ENCODE peak calls at places on chromosomes 1 and 21, in ten cellular contexts. E is AG09309; W is AG10803; K is left ventricle myocardium inferior; Q is CD8-positive, alpha-beta T cell; L is mucosa of descending colon; F is A549; I is astrocyte; Y is heart right ventricle; R is uterus. U is an unnamed sample.

GRCh38 chr1:236089046-236089773 is 24.3 kb upstream of the NID1 start:
- DNase-seq in Y (no peak), W (no peak), Q (no peak), E (no peak), F (no peak), R (no peak), L (no peak), K (no peak), I (peak), U (no peak)

GRCh38 chr1:152392909-152393308 is 21.2 kb downstream of the CRNN start:
- DNase-seq in R (no peak), K (no peak), W (no peak), Q (no peak), F (no peak), L (no peak), I (no peak), Y (no peak), E (no peak), U (no peak)

GRCh38 chr1:203778789-203779188 is 13.8 kb downstream of the LAX1 start:
- DNase-seq in Y (no peak), L (no peak), Q (no peak), R (no peak), W (no peak), K (no peak), E (no peak), F (no peak), I (no peak), U (no peak)

GRCh38 chr1:3032371-3032862 is 11.2 kb downstream of the ACTRT2 start:
- DNase-seq in Q (no peak), F (no peak), K (no peak), Y (no peak), I (no peak), E (no peak), W (no peak), R (no peak), L (peak), U (no peak)

GRCh38 chr1:15028117-15028516 is 125.4 kb upstream of the TMEM51 start:
- DNase-seq in L (peak), I (peak), Q (no peak), W (peak), F (no peak), R (peak), K (peak), Y (peak), E (peak), U (no peak)

GRCh38 chr21:15023782-15024181 is 41.0 kb downstream of the NRIP1 start:
- DNase-seq in Y (no peak), I (no peak), L (no peak), Q (no peak), R (no peak), K (no peak), F (no peak), W (peak), E (no peak), U (no peak)

GRCh38 chr1:53593758-53594380 is 134.7 kb downstream of the DMRTB1 start:
- DNase-seq in L (no peak), Q (no peak), E (no peak), K (peak), I (no peak), F (no peak), W (no peak), Y (no peak), R (peak), U (no peak)

GRCh38 chr1:110235839-110236682 is 25.9 kb downstream of the KCNC4 start:
- DNase-seq in F (no peak), Y (no peak), Q (no peak), R (no peak), I (peak), K (no peak), E (peak), W (peak), L (no peak), U (no peak)

GRCh38 chr1:158564608-158565007 is 5.8 kb downstream of the OR6P1 start:
- DNase-seq in E (no peak), Y (no peak), K (no peak), R (no peak), I (no peak), F (no peak), Q (no peak), W (no peak), L (no peak), U (no peak)

GRCh38 chr1:94986783-94987182 is 59.9 kb upstream of the CNN3 start:
- DNase-seq in F (no peak), R (no peak), W (peak), K (no peak), I (peak), Y (no peak), Q (no peak), E (no peak), L (no peak), U (no peak)

GRCh38 chr1:36865080-36865900 is 169.0 kb downstream of the GRIK3 start:
- DNase-seq in R (no peak), I (no peak), L (no peak), E (no peak), Q (no peak), F (no peak), W (no peak), Y (no peak), K (no peak), U (no peak)

GRCh38 chr1:180213401-180214177 is 16.5 kb upstream of the LHX4 start:
- DNase-seq in W (peak), E (no peak), Y (no peak), I (no peak), F (peak), L (no peak), K (no peak), Q (peak), R (no peak), U (peak)

GRCh38 chr1:109253803-109254620 is 4.7 kb downstream of the CELSR2 start:
- DNase-seq in L (peak), W (no peak), K (no peak), Y (no peak), F (no peak), R (no peak), I (no peak), E (no peak), Q (no peak), U (no peak)

GRCh38 chr1:93629101-93630059 is 52.3 kb downstream of the BCAR3 start:
- DNase-seq in E (no peak), Y (no peak), R (no peak), L (no peak), W (peak), F (peak), I (peak), Q (peak), K (no peak), U (peak)

GRCh38 chr1:204984499-204984898 is 58.5 kb upstream of the CNTN2 start:
- DNase-seq in R (no peak), W (no peak), K (no peak), F (no peak), L (no peak), I (no peak), E (no peak), Y (no peak), Q (no peak), U (no peak)

GRCh38 chr1:58262702-58263101 is 283.8 kb downstream of the OMA1 start:
- DNase-seq in Q (no peak), L (no peak), R (no peak), W (no peak), Y (no peak), I (no peak), F (no peak), K (no peak), E (no peak), U (no peak)

GRCh38 chr1:153778824-153779519 is 3.8 kb downstream of the SLC27A3 start:
- DNase-seq in R (no peak), W (no peak), Y (no peak), K (no peak), E (no peak), F (no peak), Q (no peak), I (no peak), L (peak), U (no peak)

GRCh38 chr1:29983366-29983765 is 740.0 kb downstream of the MATN1 start:
- DNase-seq in R (no peak), I (no peak), F (no peak), L (no peak), K (no peak), W (no peak), Y (no peak), E (no peak), Q (no peak), U (no peak)

GRCh38 chr1:112713466-112714312 is 1.4 kb downstream of the PPM1J start:
- DNase-seq in I (no peak), W (no peak), R (peak), Y (no peak), L (no peak), Q (no peak), K (no peak), F (no peak), E (no peak), U (peak)

GRCh38 chr1:227315500-227316346 is 2.6 kb downstream of the CDC42BPA start:
- DNase-seq in I (peak), K (no peak), W (peak), R (peak), L (no peak), Q (no peak), F (peak), Y (no peak), E (no peak), U (no peak)

DNA sequence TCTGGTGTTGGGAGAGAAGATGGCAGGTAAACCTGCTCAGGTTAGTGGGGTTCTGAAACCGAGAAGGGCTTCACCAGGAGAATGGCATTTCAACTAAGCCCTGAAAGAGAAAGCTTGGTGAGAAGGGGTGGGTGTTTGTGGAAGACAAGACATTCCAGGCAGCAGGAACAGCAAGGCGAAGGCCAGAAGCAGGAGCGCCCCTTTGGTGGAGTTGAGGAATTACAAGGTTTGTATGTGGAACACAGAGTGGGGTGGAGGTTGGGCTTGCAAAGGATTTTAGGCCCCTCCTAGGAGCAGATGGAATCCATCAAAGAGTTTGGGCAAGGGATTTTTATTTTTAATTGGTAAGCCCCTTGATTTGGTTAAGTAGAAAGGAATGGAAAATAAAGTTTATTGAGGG is 24.8 kb upstream of the ELOA start:
- DNase-seq in F (peak), I (no peak), W (peak), L (no peak), R (no peak), Q (no peak), E (no peak), Y (no peak), K (no peak), U (no peak)
- TF ChIP-seq CTCF in F (no peak), I (peak), W (peak), L (no peak), R (no peak), Q (no peak), E (peak), Y (peak), K (peak), U (peak)

GRCh38 chr1:212918751-212919150 is 31.6 kb upstream of the VASH2 start:
- DNase-seq in I (no peak), R (no peak), K (no peak), L (no peak), W (no peak), Q (no peak), Y (no peak), F (no peak), E (no peak), U (no peak)

GRCh38 chr1:212917134-212917485 is 33.2 kb upstream of the VASH2 start:
- DNase-seq in F (no peak), L (no peak), W (no peak), K (no peak), R (no peak), Q (no peak), I (no peak), E (no peak), Y (no peak), U (no peak)

GRCh38 chr1:212917858-212918257 is 32.5 kb upstream of the VASH2 start:
- DNase-seq in Q (no peak), R (no peak), K (no peak), Y (no peak), L (no peak), I (no peak), E (no peak), F (no peak), W (no peak), U (no peak)

GRCh38 chr1:212920895-212921294 is 29.4 kb upstream of the VASH2 start:
- DNase-seq in E (no peak), K (no peak), Y (no peak), L (no peak), R (no peak), I (no peak), F (no peak), W (no peak), Q (no peak), U (no peak)

DNA sequence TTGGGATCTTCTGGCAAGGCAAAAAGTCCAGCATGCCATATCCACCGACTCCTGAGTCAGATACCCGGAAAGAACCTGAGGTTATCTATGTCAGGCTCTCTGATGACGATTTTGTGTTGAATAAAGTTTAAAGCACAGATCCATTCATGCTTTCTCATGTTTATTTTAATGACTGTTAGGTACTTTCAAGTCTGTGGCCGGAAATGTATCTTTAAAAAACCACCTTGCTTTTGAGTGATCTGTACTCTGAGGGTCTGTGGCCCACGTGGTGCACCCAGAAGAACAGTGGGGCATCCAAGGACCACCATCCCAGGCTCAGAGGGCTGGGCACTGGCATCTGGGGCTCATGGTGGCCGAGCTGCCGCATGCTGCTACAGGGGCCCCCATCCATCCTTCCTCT is 30.1 kb upstream of the VASH2 start:
- DNase-seq in W (no peak), R (no peak), E (no peak), I (no peak), K (no peak), L (no peak), F (no peak), Q (no peak), Y (no peak), U (no peak)
- H3K4me3 ChIP-seq in W (no peak), R (no peak), E (no peak), I (no peak), K (no peak), L (no peak), F (no peak), Q (no peak), Y (no peak), U (no peak)

GRCh38 chr1:156893048-156893953 is at the start of gene PEAR1:
- DNase-seq in R (peak), Q (no peak), Y (peak), W (no peak), F (no peak), L (no peak), K (peak), E (no peak), I (no peak), U (no peak)

GRCh38 chr1:156886583-156887302 is 6.8 kb upstream of the PEAR1 start:
- DNase-seq in K (no peak), L (no peak), I (no peak), E (no peak), Y (no peak), F (no peak), W (no peak), Q (no peak), R (no peak), U (no peak)

GRCh38 chr1:156892190-156893047 is 1.1 kb upstream of the PEAR1 start:
- DNase-seq in K (peak), I (peak), W (peak), Q (peak), F (peak), R (peak), L (peak), Y (peak), E (peak), U (peak)

GRCh38 chr1:156887324-156887723 is 6.2 kb upstream of the PEAR1 start:
- DNase-seq in R (no peak), K (no peak), I (no peak), L (no peak), W (no peak), Y (no peak), E (no peak), Q (no peak), F (no peak), U (no peak)

GRCh38 chr1:156889802-156890585 is 3.5 kb upstream of the PEAR1 start:
- DNase-seq in E (peak), I (peak), L (no peak), Y (peak), F (peak), K (peak), R (peak), W (peak), Q (peak), U (no peak)
- TF ChIP-seq CTCF in E (peak), I (peak), L (peak), Y (peak), F (peak), K (peak), R (peak), W (peak), Q (peak), U (peak)

GRCh38 chr1:38848069-38848468 is 11.5 kb downstream of the RRAGC start:
- DNase-seq in Y (no peak), W (no peak), R (no peak), I (no peak), Q (no peak), K (no peak), F (no peak), E (no peak), L (no peak), U (peak)
- H3K4me3 ChIP-seq in Y (no peak), W (no peak), R (no peak), I (no peak), Q (no peak), K (no peak), F (no peak), E (no peak), L (no peak), U (no peak)

DNA sequence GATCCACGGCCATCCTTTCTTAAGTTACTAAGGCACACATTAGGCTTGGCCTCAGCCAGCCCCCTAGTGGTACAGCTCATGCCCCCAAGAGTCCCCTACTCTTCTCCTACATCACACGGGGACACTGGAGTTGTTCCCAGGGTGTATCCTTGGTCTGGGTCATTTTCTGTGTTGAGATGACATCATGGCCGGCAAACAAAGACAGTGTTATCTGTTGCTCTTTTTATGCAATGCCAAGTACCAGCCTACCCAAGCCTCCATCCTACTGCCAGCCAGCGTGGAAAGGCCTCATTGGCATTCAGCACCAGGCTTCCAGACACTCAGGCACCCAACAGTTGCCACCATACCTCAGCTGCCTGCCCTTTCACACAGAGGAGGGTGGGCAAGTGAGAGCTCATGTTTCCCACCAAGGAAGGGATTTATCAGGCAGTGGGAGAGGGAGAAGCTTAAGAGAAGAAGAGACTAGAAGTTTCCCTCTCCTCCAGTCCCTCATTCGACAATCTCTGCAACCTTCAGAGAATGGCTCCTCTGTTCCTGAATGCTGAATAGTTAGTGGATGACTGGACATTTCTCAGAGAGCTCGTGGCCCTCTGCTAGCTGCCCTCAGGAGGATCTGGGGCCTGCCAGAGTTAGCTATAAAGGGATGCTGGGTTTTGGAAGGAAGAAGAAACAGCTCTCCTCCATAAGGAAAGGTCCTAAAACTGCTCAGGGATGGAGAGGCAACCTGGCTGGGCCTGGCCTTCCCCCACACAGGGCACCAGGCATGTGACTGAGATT is 17.7 kb downstream of the CBR1 start:
- DNase-seq in E (no peak), F (no peak), Q (no peak), K (no peak), L (no peak), I (no peak), W (no peak), Y (no peak), R (no peak), U (no peak)
- TF ChIP-seq CTCF in E (no peak), F (no peak), Q (no peak), K (peak), L (no peak), I (no peak), W (no peak), Y (peak), R (no peak), U (peak)

DNA sequence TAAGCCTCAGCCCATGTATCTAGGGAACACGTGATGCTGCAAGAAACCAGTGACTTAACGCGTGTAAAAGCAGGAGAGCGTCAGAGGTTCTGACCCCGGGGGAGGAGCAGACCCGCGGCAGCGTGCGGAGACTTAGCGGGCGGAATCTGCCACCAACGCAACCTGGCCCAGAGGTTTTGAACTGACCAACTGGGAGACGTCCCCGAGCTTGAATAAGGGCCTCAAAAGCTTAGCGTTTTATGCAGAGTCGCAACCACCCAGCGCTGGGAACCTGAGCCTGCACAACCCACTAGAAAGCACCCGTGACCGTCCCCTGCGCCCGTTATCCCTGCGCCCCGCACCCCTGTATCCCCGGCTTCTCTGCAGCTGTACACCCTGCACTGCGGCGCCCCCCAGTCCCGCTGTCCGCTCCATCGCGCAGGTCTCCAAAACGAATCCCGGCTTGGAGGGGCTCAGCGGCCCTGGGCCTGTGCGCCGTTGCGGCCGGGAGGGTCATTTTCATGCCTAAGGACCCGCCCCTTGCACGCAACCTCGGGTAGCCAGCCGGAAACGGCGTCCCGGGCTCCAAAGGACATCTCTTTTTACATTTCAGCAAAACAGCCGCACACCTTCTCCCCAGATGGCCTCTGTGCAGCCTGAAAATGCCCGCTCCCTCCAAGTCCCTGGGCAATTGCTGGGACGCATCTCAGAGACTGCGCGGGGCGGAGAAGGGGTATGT is 29.4 kb upstream of the TRIM17 start:
- DNase-seq in W (peak), Q (no peak), Y (peak), L (no peak), R (no peak), F (peak), E (no peak), I (peak), K (no peak), U (peak)
- H3K4me3 ChIP-seq in W (peak), Q (peak), Y (peak), L (no peak), R (no peak), F (peak), E (peak), I (peak), K (peak), U (peak)

DNA sequence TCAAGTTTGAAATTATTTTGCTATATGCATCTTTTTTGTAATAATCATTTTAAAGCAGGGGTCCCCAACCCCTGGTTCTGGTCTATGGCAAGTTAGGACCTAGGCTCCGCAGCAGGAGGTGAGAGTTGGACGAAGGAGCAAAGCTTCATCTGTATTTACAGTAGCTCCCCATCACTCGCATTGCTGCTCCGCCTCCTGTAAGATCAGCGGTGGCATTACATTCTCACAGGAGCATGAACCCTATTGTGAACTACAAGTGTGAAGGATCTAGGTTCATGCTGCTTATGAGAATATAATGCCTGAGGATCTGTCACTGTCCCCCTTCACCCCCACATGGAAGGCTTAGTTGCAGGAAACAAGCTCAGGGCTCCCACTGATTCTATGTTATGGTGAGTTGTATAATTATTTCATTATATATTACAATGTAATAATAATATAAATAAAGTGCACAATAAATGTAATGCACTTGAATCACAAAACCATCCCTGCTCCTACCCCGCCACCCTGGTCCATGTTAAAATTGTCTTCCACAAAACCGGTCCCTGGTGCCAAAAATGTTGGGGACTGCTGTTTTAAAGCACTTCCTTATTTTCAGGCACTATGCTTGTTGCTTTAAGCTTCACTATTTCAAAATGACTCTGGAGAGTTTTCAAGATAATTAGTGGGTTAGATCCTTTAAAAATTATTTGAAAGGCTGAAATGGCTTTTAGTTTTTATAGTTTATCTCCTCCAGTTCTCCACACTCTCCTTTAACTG is 74.8 kb downstream of the PLA2G4A start:
- DNase-seq in W (no peak), Y (no peak), L (no peak), K (no peak), Q (no peak), E (no peak), I (no peak), F (no peak), R (no peak), U (no peak)
- TF ChIP-seq CTCF in W (no peak), Y (no peak), L (no peak), K (no peak), Q (no peak), E (no peak), I (no peak), F (no peak), R (no peak), U (no peak)

GRCh38 chr1:47444578-47445465 is 7.0 kb downstream of the FOXD2 start:
- DNase-seq in E (no peak), W (no peak), Q (no peak), K (no peak), L (peak), Y (peak), F (peak), I (no peak), R (no peak), U (no peak)
- H3K4me3 ChIP-seq in E (no peak), W (no peak), Q (no peak), K (peak), L (no peak), Y (peak), F (peak), I (no peak), R (no peak), U (peak)

U was measured in GM06990.